ENCODE peak calls at places on chromosome 21, in ten cellular contexts. One of them, this sample, is unnamed.

GRCh38 chr21:36704281-36704957 is 5.5 kb downstream of the SIM2 start:
- DNase-seq in EL: no peak
- DNase-seq in T47D: no peak
- DNase-seq in T-cell: no peak
- DNase-seq in HT1080: no peak
- DNase-seq in neural crest cell: no peak
- DNase-seq in AG20443: peak; percentile 16
- DNase-seq in GM10248: peak; percentile 26
- DNase-seq in fibroblast of pulmonary artery: no peak
- DNase-seq in M059J: no peak
- DNase-seq in this sample: no peak

GRCh38 chr21:35045539-35046222 is 3.4 kb downstream of the RUNX1 start:
- DNase-seq in EL: no peak
- DNase-seq in T47D: no peak
- DNase-seq in T-cell: no peak
- DNase-seq in HT1080: no peak
- DNase-seq in neural crest cell: no peak
- DNase-seq in AG20443: no peak
- DNase-seq in GM10248: no peak
- DNase-seq in fibroblast of pulmonary artery: no peak
- DNase-seq in M059J: no peak
- DNase-seq in this sample: no peak

GRCh38 chr21:29077651-29078090 is 4.2 kb upstream of the CCT8 start:
- DNase-seq in EL: peak; percentile 66
- DNase-seq in T47D: no peak
- DNase-seq in T-cell: no peak
- DNase-seq in HT1080: peak; percentile 44
- DNase-seq in neural crest cell: no peak
- DNase-seq in AG20443: peak; percentile 22
- DNase-seq in GM10248: no peak
- DNase-seq in fibroblast of pulmonary artery: peak; percentile 49
- DNase-seq in M059J: no peak
- DNase-seq in this sample: peak; percentile 68

GRCh38 chr21:42218836-42219605 is at the start of gene ABCG1:
- DNase-seq in EL: no peak
- DNase-seq in T47D: peak; percentile 96
- DNase-seq in T-cell: peak; percentile 35
- DNase-seq in HT1080: no peak
- DNase-seq in neural crest cell: no peak
- DNase-seq in AG20443: peak; percentile 52
- DNase-seq in GM10248: no peak
- DNase-seq in fibroblast of pulmonary artery: peak; percentile 33
- DNase-seq in M059J: no peak
- DNase-seq in this sample: peak; percentile 28

GRCh38 chr21:45341779-45342178 is 54.1 kb upstream of the POFUT2 start:
- DNase-seq in EL: no peak
- DNase-seq in T47D: no peak
- DNase-seq in T-cell: no peak
- DNase-seq in HT1080: no peak
- DNase-seq in neural crest cell: no peak
- DNase-seq in AG20443: no peak
- DNase-seq in GM10248: no peak
- DNase-seq in fibroblast of pulmonary artery: peak; percentile 59
- DNase-seq in M059J: peak; percentile 77
- DNase-seq in this sample: peak; percentile 68

GRCh38 chr21:36550761-36551160 is 70.8 kb upstream of the CLDN14 start:
- DNase-seq in EL: peak; percentile 45
- DNase-seq in T47D: no peak
- DNase-seq in T-cell: no peak
- DNase-seq in HT1080: no peak
- DNase-seq in neural crest cell: no peak
- DNase-seq in AG20443: peak; percentile 66
- DNase-seq in GM10248: no peak
- DNase-seq in fibroblast of pulmonary artery: no peak
- DNase-seq in M059J: peak; percentile 46
- DNase-seq in this sample: no peak

GRCh38 chr21:44813727-44814126 is 4.1 kb downstream of the SUMO3 start:
- DNase-seq in EL: no peak
- DNase-seq in T47D: no peak
- DNase-seq in T-cell: no peak
- DNase-seq in HT1080: no peak
- DNase-seq in neural crest cell: no peak
- DNase-seq in AG20443: no peak
- DNase-seq in GM10248: no peak
- DNase-seq in fibroblast of pulmonary artery: no peak
- DNase-seq in M059J: no peak
- DNase-seq in this sample: no peak

GRCh38 chr21:21213297-21213696 is 215.1 kb downstream of the NCAM2 start:
- DNase-seq in EL: peak; percentile 7
- DNase-seq in T47D: no peak
- DNase-seq in T-cell: no peak
- DNase-seq in HT1080: no peak
- DNase-seq in neural crest cell: no peak
- DNase-seq in AG20443: no peak
- DNase-seq in GM10248: no peak
- DNase-seq in fibroblast of pulmonary artery: peak; percentile 64
- DNase-seq in M059J: no peak
- DNase-seq in this sample: peak; percentile 72

GRCh38 chr21:36321325-36322082 is 1.5 kb downstream of the MORC3 start:
- DNase-seq in EL: peak; percentile 66
- DNase-seq in T47D: no peak
- DNase-seq in T-cell: no peak
- DNase-seq in HT1080: peak; percentile 48
- DNase-seq in neural crest cell: peak; percentile 9
- DNase-seq in AG20443: no peak
- DNase-seq in GM10248: no peak
- DNase-seq in fibroblast of pulmonary artery: peak; percentile 32
- DNase-seq in M059J: peak; percentile 67
- DNase-seq in this sample: peak; percentile 42

This sample was measured in choroid plexus epithelial cell.